ENCODE peak calls at places on chromosomes 1 and 21, in four cellular contexts. J, H, D and Z are unnamed samples.

GRCh38 chr1:74995848-74996247 is 138.3 kb upstream of the LHX8 start:
- DNase-seq in J (no peak), H (no peak), D (no peak), Z (no peak)

GRCh38 chr1:95027046-95027445 is 45.7 kb downstream of the ALG14 start:
- DNase-seq in J (no peak), H (no peak), D (no peak), Z (no peak)

GRCh38 chr1:208781391-208782035 is 537.3 kb upstream of the PLXNA2 start:
- DNase-seq in J (no peak), H (no peak), D (no peak), Z (no peak)

GRCh38 chr1:185812934-185813333 is 78.7 kb downstream of the HMCN1 start:
- DNase-seq in J (no peak), H (no peak), D (no peak), Z (no peak)

GRCh38 chr1:244971524-244972216 is 107.3 kb upstream of the HNRNPU start:
- DNase-seq in J (no peak), H (peak; percentile 23), D (no peak), Z (peak; percentile 68)

GRCh38 chr21:42417533-42417932 is 13.8 kb downstream of the UBASH3A start:
- DNase-seq in J (no peak), H (no peak), D (no peak), Z (no peak)

GRCh38 chr1:14970115-14970798 is 183.3 kb upstream of the TMEM51 start:
- DNase-seq in J (peak; percentile 2), H (peak; percentile 54), D (peak; percentile 63), Z (peak; percentile 37)

GRCh38 chr1:159492575-159493323 is 43.1 kb downstream of the OR10J5 start:
- DNase-seq in J (no peak), H (no peak), D (peak; percentile 19), Z (no peak)

GRCh38 chr1:160768295-160768657 is 27.7 kb upstream of the LY9 start:
- DNase-seq in J (peak; percentile 76), H (no peak), D (no peak), Z (no peak)

GRCh38 chr1:41666991-41667631 is 182.6 kb upstream of the EDN2 start:
- DNase-seq in J (peak; percentile 63), H (no peak), D (no peak), Z (no peak)

GRCh38 chr1:38622197-38622596 is 237.4 kb downstream of the RRAGC start:
- DNase-seq in J (no peak), H (no peak), D (no peak), Z (no peak)

GRCh38 chr1:170967042-170967910 is 31.9 kb downstream of the MROH9 start:
- DNase-seq in J (no peak), H (peak; percentile 31), D (no peak), Z (peak; percentile 60)

GRCh38 chr1:34176830-34177613 is at the start of gene C1orf94:
- DNase-seq in J (no peak), H (peak; percentile 33), D (no peak), Z (no peak)